ENCODE peak calls at places on chromosomes 16 and 17, in seven cellular contexts. F, G, P, U, Y, I and V are unnamed samples.

GRCh38 chr17:71505200-71505599 is 615.6 kb upstream of the SOX9 start:
- DNase-seq in F (peak; percentile 85), P (no peak), G (no peak), Y (no peak), I (peak; percentile 47), U (peak; percentile 14), V (no peak)

GRCh38 chr17:11932337-11932898 is 64.9 kb downstream of the ZNF18 start:
- DNase-seq in U (no peak), G (no peak), I (no peak), P (peak; percentile 38), Y (no peak), F (no peak), V (no peak)

GRCh38 chr16:28324235-28324886 is 32.0 kb downstream of the SBK1 start:
- DNase-seq in G (no peak), I (peak; percentile 40), U (no peak), P (no peak), Y (no peak), F (no peak), V (no peak)

GRCh38 chr17:75899767-75900468 is 3.2 kb upstream of the TRIM65 start:
- DNase-seq in I (no peak), Y (no peak), P (no peak), G (no peak), F (no peak), U (no peak), V (no peak)

GRCh38 chr17:327971-328370 is 24.6 kb downstream of the RPH3AL start:
- DNase-seq in G (no peak), Y (no peak), U (no peak), I (no peak), F (no peak), P (no peak), V (no peak)

GRCh38 chr17:45357364-45357997 is 40.7 kb upstream of the MAP3K14 start:
- DNase-seq in U (no peak), Y (no peak), I (no peak), P (no peak), G (no peak), F (no peak), V (no peak)

GRCh38 chr17:78032166-78032565 is 73.7 kb downstream of the TNRC6C start:
- DNase-seq in G (no peak), P (no peak), Y (no peak), I (no peak), U (no peak), F (peak; percentile 76), V (peak; percentile 25)

GRCh38 chr17:18028684-18029540 is 10.1 kb downstream of the ATPAF2 start:
- DNase-seq in F (no peak), Y (no peak), U (no peak), I (no peak), G (no peak), P (no peak), V (no peak)

GRCh38 chr17:38881600-38882191 is 11.8 kb downstream of the LASP1 start:
- DNase-seq in P (no peak), Y (peak; percentile 34), I (no peak), U (no peak), F (peak; percentile 48), G (no peak), V (peak; percentile 91)

GRCh38 chr17:45160505-45161287 is 979 bp upstream of the HEXIM2 start:
- DNase-seq in P (peak; percentile 88), I (peak; percentile 30), U (peak; percentile 97), Y (peak; percentile 95), G (peak; percentile 85), F (peak; percentile 61), V (peak; percentile 73)

GRCh38 chr17:74952431-74953128 is 16.9 kb downstream of the OTOP3 start:
- DNase-seq in G (no peak), P (no peak), I (no peak), F (no peak), Y (no peak), U (no peak), V (no peak)

GRCh38 chr16:86809458-86809955 is 231.2 kb downstream of the FOXL1 start:
- DNase-seq in P (no peak), G (no peak), F (peak; percentile 95), U (peak; percentile 36), Y (no peak), I (no peak), V (no peak)

GRCh38 chr17:47708312-47708863 is 14.4 kb downstream of the TBKBP1 start:
- DNase-seq in P (peak; percentile 64), G (no peak), Y (no peak), U (no peak), I (no peak), F (no peak), V (no peak)

GRCh38 chr17:74865504-74866197 is 6.0 kb upstream of the GRIN2C start:
- DNase-seq in U (peak; percentile 40), I (no peak), F (no peak), Y (peak; percentile 69), P (no peak), G (no peak), V (no peak)

GRCh38 chr16:19649980-19650379 is 68.0 kb downstream of the KNOP1 start:
- DNase-seq in G (no peak), P (no peak), I (no peak), F (no peak), Y (no peak), U (no peak), V (no peak)

GRCh38 chr17:1730345-1731193 is 6.1 kb downstream of the WDR81 start:
- DNase-seq in U (no peak), I (peak; percentile 86), G (no peak), Y (no peak), P (no peak), F (peak; percentile 50), V (peak; percentile 83)

GRCh38 chr17:38844261-38844757 is 9.2 kb downstream of the RPL23 start:
- DNase-seq in P (no peak), F (no peak), I (no peak), Y (no peak), U (peak; percentile 38), G (no peak), V (peak; percentile 17)

DNA sequence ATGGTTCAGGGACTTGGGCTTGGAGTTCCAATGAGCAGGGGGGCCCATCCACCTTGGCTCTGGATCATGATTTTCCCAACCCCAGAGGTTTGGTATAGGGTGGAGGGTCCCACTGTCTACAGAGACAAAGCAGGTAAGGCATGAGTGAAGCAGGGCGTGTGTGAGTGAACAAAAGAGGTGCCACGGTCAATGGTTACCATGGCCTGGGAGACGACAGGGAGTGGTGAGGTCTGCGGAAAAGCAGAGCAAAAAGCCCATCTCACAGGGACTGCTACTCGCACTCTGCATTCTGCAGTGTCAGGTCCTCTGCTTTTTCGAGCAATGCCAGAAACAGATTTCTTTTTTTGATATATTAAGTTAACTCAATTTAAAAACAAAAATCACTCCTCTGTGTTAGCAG is 24.6 kb downstream of the MYH11 start:
- DNase-seq in I (no peak), F (no peak), U (no peak), Y (no peak), P (no peak), G (no peak), V (no peak)
- H2BK120ac ChIP-seq in I (no peak overlapping the region), F (no peak overlapping the region), U (no peak overlapping the region), Y (no peak overlapping the region), P (no peak overlapping the region), G (no peak overlapping the region), V (no peak overlapping the region)

GRCh38 chr17:79546386-79546785 is 64.5 kb downstream of the RBFOX3 start:
- DNase-seq in F (no peak), P (no peak), Y (no peak), G (no peak), I (no peak), U (no peak), V (no peak)

GRCh38 chr17:79547586-79547985 is 63.3 kb downstream of the RBFOX3 start:
- DNase-seq in P (no peak), I (no peak), U (no peak), G (no peak), F (no peak), Y (no peak), V (no peak)

GRCh38 chr17:79548116-79548515 is 62.7 kb downstream of the RBFOX3 start:
- DNase-seq in G (no peak), Y (no peak), I (no peak), P (no peak), F (no peak), U (no peak), V (no peak)

GRCh38 chr17:79552405-79552804 is 58.4 kb downstream of the RBFOX3 start:
- DNase-seq in G (no peak), F (no peak), I (no peak), Y (no peak), P (no peak), U (no peak), V (no peak)

GRCh38 chr17:79549111-79549915 is 61.5 kb downstream of the RBFOX3 start:
- DNase-seq in F (no peak), Y (peak; percentile 75), U (no peak), P (peak; percentile 63), I (no peak), G (no peak), V (no peak)
- H2BK120ac ChIP-seq in F (no peak overlapping the region), Y (no peak overlapping the region), U (no peak overlapping the region), P (no peak overlapping the region), I (no peak overlapping the region), G (no peak overlapping the region), V (no peak overlapping the region)

GRCh38 chr17:4743898-4744297 is 4.2 kb upstream of the CXCL16 start:
- DNase-seq in P (no peak), F (no peak), U (no peak), I (no peak), G (no peak), Y (no peak), V (no peak)

GRCh38 chr17:4742629-4743028 is 2.9 kb upstream of the CXCL16 start:
- DNase-seq in P (no peak), F (no peak), G (no peak), I (no peak), U (no peak), Y (no peak), V (no peak)

GRCh38 chr17:4741544-4741943 is 1.8 kb upstream of the CXCL16 start:
- DNase-seq in G (no peak), F (no peak), U (no peak), Y (no peak), P (no peak), I (no peak), V (no peak)

GRCh38 chr17:4742133-4742532 is 2.4 kb upstream of the CXCL16 start:
- DNase-seq in I (no peak), U (no peak), P (no peak), F (no peak), Y (no peak), G (no peak), V (no peak)

DNA sequence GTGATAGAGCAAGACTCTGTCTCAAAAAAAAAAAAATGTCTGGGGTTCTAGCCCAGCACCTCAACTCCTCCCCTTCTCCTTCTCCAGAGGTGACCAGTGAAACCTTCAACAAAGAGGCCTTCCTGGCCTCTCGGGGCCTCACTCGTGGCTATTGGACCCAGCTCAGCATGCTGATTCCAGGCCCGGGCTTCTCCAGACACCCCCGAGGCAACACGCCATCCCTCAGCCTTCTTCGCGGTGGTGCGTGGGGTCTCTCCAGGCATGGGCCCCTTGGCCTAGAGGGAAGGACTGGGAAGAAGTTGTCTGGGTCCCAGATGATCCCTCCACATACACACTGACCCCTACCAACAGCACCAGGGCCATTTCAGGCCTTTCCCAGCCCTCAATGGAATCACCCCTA is 3.5 kb upstream of the CXCL16 start:
- DNase-seq in U (no peak), Y (no peak), P (no peak), G (no peak), I (no peak), F (no peak), V (no peak)
- H2BK120ac ChIP-seq in U (no peak overlapping the region), Y (no peak overlapping the region), P (no peak overlapping the region), G (no peak overlapping the region), I (no peak overlapping the region), F (no peak overlapping the region), V (no peak overlapping the region)

DNA sequence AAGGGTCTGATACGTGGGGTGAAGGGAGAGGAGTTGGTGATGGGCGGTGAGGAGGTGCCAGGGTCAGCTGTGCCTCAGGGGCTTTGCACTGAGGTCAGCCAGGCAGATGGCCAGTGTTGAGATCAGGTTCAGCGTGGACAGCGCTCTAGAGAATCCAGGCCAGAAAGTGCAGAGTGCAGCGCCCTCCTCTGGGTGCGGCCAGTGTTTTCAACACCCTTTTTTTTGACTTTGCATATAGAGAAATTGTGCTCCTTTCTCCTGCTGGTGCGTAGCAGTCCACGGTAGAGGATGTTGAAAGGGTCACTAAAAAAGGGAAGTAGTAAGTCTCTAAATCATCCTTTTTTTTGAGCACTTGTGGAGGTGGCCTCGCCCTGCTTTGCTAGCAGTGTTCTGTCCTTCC is 53.9 kb downstream of the BANP start:
- DNase-seq in U (peak; percentile 42), F (no peak), P (peak; percentile 70), I (no peak), Y (peak; percentile 71), G (no peak), V (no peak)
- H2BK120ac ChIP-seq in U (no peak overlapping the region), F (no peak overlapping the region), P (no peak overlapping the region), I (no peak overlapping the region), Y (no peak overlapping the region), G (no peak overlapping the region), V (no peak overlapping the region)